ENCODE peak calls at places on chromosomes 1 and 21, in nine cellular contexts. C is CD8-positive, alpha-beta memory T cell; Y is RWPE1; E is naive thymus-derived CD8-positive, alpha-beta T cell; V is frontal cortex; A is activated T-cell treated with anti-CD3 and anti-CD28 coated beads, Interleukin-2, amount 50 U/mL, for 48 hours; S is H9; U is HT1080; M is CD8-positive, alpha-beta T cell. L is an unnamed sample.

GRCh38 chr1:203858055-203858454 is 3.3 kb upstream of the SNRPE start:
- DNase-seq in C (no peak), U (peak; percentile 39), A (no peak), M (no peak), S (no peak), Y (peak; percentile 36), V (no peak), E (no peak), L (peak; percentile 42)

GRCh38 chr1:145773423-145773822 is 50.5 kb downstream of the RNF115 start:
- DNase-seq in C (no peak), A (no peak), Y (no peak), V (no peak), E (no peak), U (no peak), S (no peak), M (no peak), L (no peak)

GRCh38 chr21:15826147-15826780 is 96.5 kb downstream of the USP25 start:
- DNase-seq in U (no peak), C (peak; percentile 36), A (no peak), Y (peak; percentile 51), S (peak; percentile 36), E (peak; percentile 3), M (no peak), V (no peak), L (peak; percentile 22)

GRCh38 chr1:182889997-182890396 is 50.9 kb downstream of the DHX9 start:
- DNase-seq in E (no peak), Y (no peak), S (no peak), C (peak; percentile 23), M (no peak), A (peak; percentile 34), U (no peak), V (no peak), L (no peak)

GRCh38 chr1:6280761-6281451 is 20.0 kb upstream of the GPR153 start:
- DNase-seq in M (no peak), U (no peak), A (no peak), Y (no peak), C (no peak), V (no peak), E (no peak), S (peak; percentile 84), L (no peak)

GRCh38 chr21:34991366-34991967 is 57.6 kb downstream of the RUNX1 start:
- DNase-seq in A (no peak), U (no peak), Y (no peak), M (no peak), C (no peak), E (no peak), V (no peak), S (no peak), L (no peak)

GRCh38 chr1:47407481-47407880 is 8.6 kb upstream of the FOXE3 start:
- DNase-seq in Y (no peak), E (no peak), C (no peak), M (no peak), V (no peak), U (no peak), A (no peak), S (no peak), L (no peak)

GRCh38 chr1:181640959-181641358 is 157.6 kb downstream of the CACNA1E start:
- DNase-seq in E (no peak), U (no peak), C (no peak), A (no peak), M (no peak), S (no peak), V (no peak), Y (no peak), L (no peak)

GRCh38 chr1:184890539-184890973 is 83.8 kb downstream of the NIBAN1 start:
- DNase-seq in C (peak; percentile 3), U (peak; percentile 77), A (peak; percentile 54), S (no peak), M (peak; percentile 10), V (no peak), E (no peak), Y (no peak), L (peak; percentile 42)

GRCh38 chr1:176959461-176959860 is 205.1 kb downstream of the ASTN1 start:
- DNase-seq in E (no peak), U (no peak), Y (no peak), C (no peak), V (no peak), A (no peak), M (no peak), S (no peak), L (peak; percentile 52)

GRCh38 chr21:27570306-27570868 is 603.5 kb upstream of the ADAMTS5 start:
- DNase-seq in S (no peak), E (no peak), U (peak; percentile 88), Y (peak; percentile 8), A (no peak), V (no peak), M (no peak), C (no peak), L (peak; percentile 92)

GRCh38 chr1:234326493-234327366 is 46.5 kb upstream of the COA6 start:
- DNase-seq in S (peak; percentile 81), M (peak; percentile 55), C (peak; percentile 54), V (peak; percentile 33), U (peak; percentile 72), A (peak; percentile 74), E (peak; percentile 26), Y (peak; percentile 53), L (peak; percentile 60)